ENCODE peak calls at places on chromosome 14, in six cellular contexts. K is M059J; S is naive thymus-derived CD4-positive, alpha-beta T cell; Y is astrocyte of the spinal cord; M is GM23338; Z is stimulated activated naive B cell treated with anti-CD40 and anti-IgM and Interleukin-4, amounts not matched to agents 10 μg/mL and 1 μg/mL and 100 μg/mL, for 72 hours. L is an unnamed sample.

GRCh38 chr14:34171431-34171830 is 220.6 kb upstream of the EGLN3 start:
- DNase-seq in K (no peak), S (no peak), Y (no peak), M (no peak), Z (no peak), L (no peak)

GRCh38 chr14:86035882-86036281 is 505.9 kb downstream of the FLRT2 start:
- DNase-seq in K (no peak), S (no peak), Y (no peak), M (peak), Z (no peak), L (no peak)

GRCh38 chr14:56608682-56609081 is 29.1 kb downstream of the TMEM260 start:
- DNase-seq in K (no peak), S (no peak), Y (peak), M (no peak), Z (no peak), L (no peak)

GRCh38 chr14:35336171-35337073 is 44.2 kb downstream of the PSMA6 start:
- DNase-seq in K (peak), S (no peak), Y (peak), M (peak), Z (no peak), L (no peak)

GRCh38 chr14:52412426-52412825 is 98.3 kb downstream of the PTGER2 start:
- DNase-seq in K (no peak), S (no peak), Y (no peak), M (no peak), Z (no peak), L (no peak)

GRCh38 chr14:33986804-33987203 is 35.9 kb upstream of the EGLN3 start:
- DNase-seq in K (peak), S (no peak), Y (peak), M (peak), Z (no peak), L (peak)

GRCh38 chr14:100673807-100674154 is 52.9 kb upstream of the DLK1 start:
- DNase-seq in K (no peak), S (no peak), Y (no peak), M (no peak), Z (no peak), L (no peak)

GRCh38 chr14:104320611-104321086 is 182.3 kb downstream of the KIF26A start:
- DNase-seq in K (no peak), S (no peak), Y (no peak), M (no peak), Z (no peak), L (no peak)

GRCh38 chr14:50023671-50024490 is 92.5 kb downstream of the VCPKMT start:
- DNase-seq in K (peak), S (no peak), Y (peak), M (no peak), Z (no peak), L (peak)